ENCODE peak calls at places on chromosomes 4 and X, in seven cellular contexts. One of them, this sample, is unnamed.

GRCh38 chrX:776529-777230 is 146.1 kb downstream of the SHOX start:
- DNase-seq in GM13976: no peak
- DNase-seq in fibroblast of the aortic adventitia: no peak
- DNase-seq in HFFc6: no peak
- DNase-seq in CD4-positive, alpha-beta T cell: no peak
- DNase-seq in fibroblast of lung: no peak
- DNase-seq in AG04449: no peak
- DNase-seq in this sample: no peak

GRCh38 chr4:112029642-112030235 is 115.5 kb upstream of the FAM241A start:
- DNase-seq in GM13976: no peak
- DNase-seq in fibroblast of the aortic adventitia: no peak
- DNase-seq in HFFc6: no peak
- DNase-seq in CD4-positive, alpha-beta T cell: no peak
- DNase-seq in fibroblast of lung: no peak
- DNase-seq in AG04449: no peak
- DNase-seq in this sample: no peak

GRCh38 chrX:70433848-70434351 is 10.7 kb upstream of the DLG3 start:
- DNase-seq in GM13976: peak; percentile 84
- DNase-seq in fibroblast of the aortic adventitia: peak; percentile 37
- DNase-seq in HFFc6: peak; percentile 27
- DNase-seq in CD4-positive, alpha-beta T cell: peak; percentile 76
- DNase-seq in fibroblast of lung: peak; percentile 34
- DNase-seq in AG04449: no peak
- DNase-seq in this sample: peak; percentile 83

GRCh38 chr4:14289708-14290107 is 662.2 kb upstream of the BOD1L1 start:
- DNase-seq in GM13976: no peak
- DNase-seq in fibroblast of the aortic adventitia: peak; percentile 47
- DNase-seq in HFFc6: no peak
- DNase-seq in CD4-positive, alpha-beta T cell: no peak
- DNase-seq in fibroblast of lung: peak; percentile 63
- DNase-seq in AG04449: no peak
- DNase-seq in this sample: no peak

GRCh38 chr4:6595897-6596537 is 21.0 kb downstream of the MAN2B2 start:
- DNase-seq in GM13976: no peak
- DNase-seq in fibroblast of the aortic adventitia: no peak
- DNase-seq in HFFc6: no peak
- DNase-seq in CD4-positive, alpha-beta T cell: no peak
- DNase-seq in fibroblast of lung: no peak
- DNase-seq in AG04449: no peak
- DNase-seq in this sample: peak; percentile 29

GRCh38 chr4:169089004-169089403 is 78.9 kb upstream of the CBR4 start:
- DNase-seq in GM13976: no peak
- DNase-seq in fibroblast of the aortic adventitia: no peak
- DNase-seq in HFFc6: no peak
- DNase-seq in CD4-positive, alpha-beta T cell: no peak
- DNase-seq in fibroblast of lung: no peak
- DNase-seq in AG04449: no peak
- DNase-seq in this sample: no peak

GRCh38 chr4:8639777-8640720 is 47.5 kb downstream of the CPZ start:
- DNase-seq in GM13976: no peak
- DNase-seq in fibroblast of the aortic adventitia: no peak
- DNase-seq in HFFc6: no peak
- DNase-seq in CD4-positive, alpha-beta T cell: peak; percentile 21
- DNase-seq in fibroblast of lung: no peak
- DNase-seq in AG04449: no peak
- DNase-seq in this sample: no peak

GRCh38 chrX:103510031-103510430 is 9.3 kb downstream of the RAB40A start:
- DNase-seq in GM13976: no peak
- DNase-seq in fibroblast of the aortic adventitia: no peak
- DNase-seq in HFFc6: no peak
- DNase-seq in CD4-positive, alpha-beta T cell: no peak
- DNase-seq in fibroblast of lung: no peak
- DNase-seq in AG04449: no peak
- DNase-seq in this sample: no peak

GRCh38 chr4:99473131-99473530 is 37.7 kb upstream of the C4orf17 start:
- DNase-seq in GM13976: no peak
- DNase-seq in fibroblast of the aortic adventitia: peak; percentile 43
- DNase-seq in HFFc6: peak; percentile 16
- DNase-seq in CD4-positive, alpha-beta T cell: no peak
- DNase-seq in fibroblast of lung: peak; percentile 54
- DNase-seq in AG04449: no peak
- DNase-seq in this sample: no peak

GRCh38 chr4:64857198-64857597 is 447.9 kb upstream of the TECRL start:
- DNase-seq in GM13976: no peak
- DNase-seq in fibroblast of the aortic adventitia: no peak
- DNase-seq in HFFc6: no peak
- DNase-seq in CD4-positive, alpha-beta T cell: no peak
- DNase-seq in fibroblast of lung: peak; percentile 59
- DNase-seq in AG04449: no peak
- DNase-seq in this sample: no peak

GRCh38 chrX:68183612-68184214 is 249.6 kb downstream of the OPHN1 start:
- DNase-seq in GM13976: no peak
- DNase-seq in fibroblast of the aortic adventitia: peak; percentile 43
- DNase-seq in HFFc6: no peak
- DNase-seq in CD4-positive, alpha-beta T cell: no peak
- DNase-seq in fibroblast of lung: peak; percentile 24
- DNase-seq in AG04449: no peak
- DNase-seq in this sample: no peak
- TF ChIP-seq CTCF in GM13976: peak; percentile 10
- TF ChIP-seq CTCF in fibroblast of the aortic adventitia: peak; percentile 68
- TF ChIP-seq CTCF in HFFc6: peak; percentile 75
- TF ChIP-seq CTCF in CD4-positive, alpha-beta T cell: no peak
- TF ChIP-seq CTCF in fibroblast of lung: peak; percentile 48
- TF ChIP-seq CTCF in AG04449: peak; percentile 37
- TF ChIP-seq CTCF in this sample: peak; percentile 21

DNA sequence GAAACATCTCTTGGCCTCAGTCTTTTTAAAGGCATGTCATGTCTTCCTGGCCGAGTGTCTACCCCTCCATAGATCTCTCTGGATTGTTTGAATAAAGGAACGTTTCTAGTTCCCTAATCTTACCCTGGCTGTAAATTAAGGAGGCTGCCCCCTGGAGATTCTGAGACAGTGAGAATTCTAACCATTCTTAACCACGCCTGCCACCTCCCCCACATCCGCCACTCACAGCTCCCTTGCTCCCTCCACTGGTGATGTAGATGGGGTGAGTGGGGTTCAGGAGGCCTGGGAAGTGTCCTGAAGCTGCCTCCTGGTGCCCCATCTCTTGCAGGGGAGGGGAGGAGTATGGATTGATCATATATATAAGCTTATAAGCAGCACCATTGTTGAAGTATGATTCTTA is 48.0 kb upstream of the TRIM2 start:
- DNase-seq in GM13976: no peak
- DNase-seq in fibroblast of the aortic adventitia: no peak
- DNase-seq in HFFc6: no peak
- DNase-seq in CD4-positive, alpha-beta T cell: no peak
- DNase-seq in fibroblast of lung: peak; percentile 5
- DNase-seq in AG04449: no peak
- DNase-seq in this sample: peak; percentile 62
- TF ChIP-seq CTCF in GM13976: no peak
- TF ChIP-seq CTCF in fibroblast of the aortic adventitia: no peak
- TF ChIP-seq CTCF in HFFc6: peak; percentile 23
- TF ChIP-seq CTCF in CD4-positive, alpha-beta T cell: peak; percentile 45
- TF ChIP-seq CTCF in fibroblast of lung: no peak
- TF ChIP-seq CTCF in AG04449: peak; percentile 18
- TF ChIP-seq CTCF in this sample: peak; percentile 43

GRCh38 chrX:29941292-29941691 is 274.1 kb upstream of the MAGEB2 start:
- DNase-seq in GM13976: no peak
- DNase-seq in fibroblast of the aortic adventitia: peak; percentile 5
- DNase-seq in HFFc6: no peak
- DNase-seq in CD4-positive, alpha-beta T cell: no peak
- DNase-seq in fibroblast of lung: peak; percentile 29
- DNase-seq in AG04449: no peak
- DNase-seq in this sample: no peak

GRCh38 chrX:29935455-29935854 is 279.9 kb upstream of the MAGEB2 start:
- DNase-seq in GM13976: no peak
- DNase-seq in fibroblast of the aortic adventitia: no peak
- DNase-seq in HFFc6: no peak
- DNase-seq in CD4-positive, alpha-beta T cell: no peak
- DNase-seq in fibroblast of lung: no peak
- DNase-seq in AG04449: no peak
- DNase-seq in this sample: no peak

DNA sequence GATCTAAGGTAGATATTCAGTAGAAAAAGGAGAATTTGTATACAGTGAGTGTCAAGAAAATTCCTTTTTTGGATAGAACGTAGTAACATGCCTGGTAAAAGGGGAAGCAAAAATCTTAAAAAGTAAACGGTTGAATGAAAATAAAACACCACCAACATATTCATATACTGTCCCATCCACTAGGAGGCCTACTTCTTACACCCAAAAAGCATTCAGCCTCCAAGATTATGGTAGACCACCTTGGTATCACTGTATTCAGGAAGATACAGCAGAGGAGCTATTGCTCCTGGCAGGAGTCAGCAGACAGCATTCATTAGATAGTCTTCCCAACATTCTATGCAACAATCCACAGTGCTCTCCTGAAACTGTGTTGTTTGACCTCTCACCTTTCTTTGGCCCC is 274.6 kb upstream of the MAGEB2 start:
- DNase-seq in GM13976: no peak
- DNase-seq in fibroblast of the aortic adventitia: no peak
- DNase-seq in HFFc6: no peak
- DNase-seq in CD4-positive, alpha-beta T cell: no peak
- DNase-seq in fibroblast of lung: no peak
- DNase-seq in AG04449: no peak
- DNase-seq in this sample: no peak
- TF ChIP-seq CTCF in GM13976: no peak
- TF ChIP-seq CTCF in fibroblast of the aortic adventitia: no peak
- TF ChIP-seq CTCF in HFFc6: no peak
- TF ChIP-seq CTCF in CD4-positive, alpha-beta T cell: no peak
- TF ChIP-seq CTCF in fibroblast of lung: no peak
- TF ChIP-seq CTCF in AG04449: no peak
- TF ChIP-seq CTCF in this sample: no peak

GRCh38 chrX:104641176-104641575 is 75.2 kb downstream of the IL1RAPL2 start:
- DNase-seq in GM13976: no peak
- DNase-seq in fibroblast of the aortic adventitia: no peak
- DNase-seq in HFFc6: no peak
- DNase-seq in CD4-positive, alpha-beta T cell: no peak
- DNase-seq in fibroblast of lung: no peak
- DNase-seq in AG04449: no peak
- DNase-seq in this sample: no peak
- TF ChIP-seq CTCF in GM13976: no peak
- TF ChIP-seq CTCF in fibroblast of the aortic adventitia: no peak
- TF ChIP-seq CTCF in HFFc6: no peak
- TF ChIP-seq CTCF in CD4-positive, alpha-beta T cell: no peak
- TF ChIP-seq CTCF in fibroblast of lung: no peak
- TF ChIP-seq CTCF in AG04449: no peak
- TF ChIP-seq CTCF in this sample: no peak

GRCh38 chrX:153642655-153643430 is 4.2 kb upstream of the DUSP9 start:
- DNase-seq in GM13976: no peak
- DNase-seq in fibroblast of the aortic adventitia: no peak
- DNase-seq in HFFc6: no peak
- DNase-seq in CD4-positive, alpha-beta T cell: no peak
- DNase-seq in fibroblast of lung: no peak
- DNase-seq in AG04449: no peak
- DNase-seq in this sample: no peak

GRCh38 chrX:153643431-153644351 is 3.3 kb upstream of the DUSP9 start:
- DNase-seq in GM13976: peak; percentile 66
- DNase-seq in fibroblast of the aortic adventitia: no peak
- DNase-seq in HFFc6: no peak
- DNase-seq in CD4-positive, alpha-beta T cell: no peak
- DNase-seq in fibroblast of lung: no peak
- DNase-seq in AG04449: no peak
- DNase-seq in this sample: no peak

GRCh38 chrX:153645151-153645550 is 1.9 kb upstream of the DUSP9 start:
- DNase-seq in GM13976: no peak
- DNase-seq in fibroblast of the aortic adventitia: no peak
- DNase-seq in HFFc6: no peak
- DNase-seq in CD4-positive, alpha-beta T cell: no peak
- DNase-seq in fibroblast of lung: no peak
- DNase-seq in AG04449: no peak
- DNase-seq in this sample: no peak

GRCh38 chrX:153645921-153646481 is 1.0 kb upstream of the DUSP9 start:
- DNase-seq in GM13976: no peak
- DNase-seq in fibroblast of the aortic adventitia: no peak
- DNase-seq in HFFc6: no peak
- DNase-seq in CD4-positive, alpha-beta T cell: no peak
- DNase-seq in fibroblast of lung: no peak
- DNase-seq in AG04449: no peak
- DNase-seq in this sample: no peak

DNA sequence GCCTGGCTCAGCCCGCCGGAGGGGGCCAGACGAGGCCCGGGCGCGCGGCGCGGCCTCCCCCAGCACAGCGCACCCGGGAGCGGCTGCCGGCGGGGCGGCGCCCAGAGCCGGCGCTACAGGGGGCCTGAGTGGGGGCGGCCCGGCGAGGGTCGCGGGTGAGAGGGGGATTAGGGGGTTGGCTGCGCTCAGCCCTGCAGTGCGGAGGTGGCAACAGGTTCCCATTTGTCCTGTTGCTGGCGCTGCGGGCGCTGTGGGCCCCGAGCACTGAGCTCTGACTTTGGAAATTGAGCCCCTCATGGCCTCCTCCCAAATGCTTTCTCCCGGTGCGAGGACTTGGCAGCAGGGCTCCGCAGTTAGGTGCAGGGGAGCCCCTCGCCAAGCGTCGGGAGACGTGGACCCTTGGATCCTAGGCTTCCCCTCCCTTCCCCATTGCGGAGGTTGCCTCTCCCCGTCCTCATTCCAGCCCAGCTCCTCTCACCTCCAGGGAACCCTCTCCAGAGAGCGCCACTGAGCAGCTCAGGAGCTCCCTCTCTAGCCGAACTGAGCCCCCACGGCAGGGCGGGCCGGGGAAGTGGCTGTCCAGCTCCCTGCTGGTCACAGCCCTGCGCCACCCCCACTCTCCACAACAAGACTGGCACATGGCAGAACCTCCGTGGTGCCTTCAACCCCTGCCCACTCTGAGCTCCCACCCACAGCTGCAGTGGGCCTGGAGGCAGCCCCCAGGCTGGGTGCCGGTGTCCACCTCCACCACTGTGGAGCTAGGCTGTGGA is 2.5 kb upstream of the DUSP9 start:
- DNase-seq in GM13976: no peak
- DNase-seq in fibroblast of the aortic adventitia: no peak
- DNase-seq in HFFc6: no peak
- DNase-seq in CD4-positive, alpha-beta T cell: no peak
- DNase-seq in fibroblast of lung: no peak
- DNase-seq in AG04449: no peak
- DNase-seq in this sample: no peak
- TF ChIP-seq CTCF in GM13976: no peak
- TF ChIP-seq CTCF in fibroblast of the aortic adventitia: no peak
- TF ChIP-seq CTCF in HFFc6: no peak
- TF ChIP-seq CTCF in CD4-positive, alpha-beta T cell: no peak
- TF ChIP-seq CTCF in fibroblast of lung: no peak
- TF ChIP-seq CTCF in AG04449: no peak
- TF ChIP-seq CTCF in this sample: no peak

GRCh38 chr4:172155838-172156345 is 342.7 kb downstream of the GALNTL6 start:
- DNase-seq in GM13976: no peak
- DNase-seq in fibroblast of the aortic adventitia: no peak
- DNase-seq in HFFc6: no peak
- DNase-seq in CD4-positive, alpha-beta T cell: no peak
- DNase-seq in fibroblast of lung: no peak
- DNase-seq in AG04449: no peak
- DNase-seq in this sample: no peak
- TF ChIP-seq CTCF in GM13976: no peak
- TF ChIP-seq CTCF in fibroblast of the aortic adventitia: no peak
- TF ChIP-seq CTCF in HFFc6: no peak
- TF ChIP-seq CTCF in CD4-positive, alpha-beta T cell: no peak
- TF ChIP-seq CTCF in fibroblast of lung: no peak
- TF ChIP-seq CTCF in AG04449: no peak
- TF ChIP-seq CTCF in this sample: no peak

GRCh38 chrX:115018040-115018647 is 728 bp upstream of the IL13RA2 start:
- DNase-seq in GM13976: no peak
- DNase-seq in fibroblast of the aortic adventitia: peak; percentile 26
- DNase-seq in HFFc6: no peak
- DNase-seq in CD4-positive, alpha-beta T cell: no peak
- DNase-seq in fibroblast of lung: no peak
- DNase-seq in AG04449: no peak
- DNase-seq in this sample: peak; percentile 4
- TF ChIP-seq CTCF in GM13976: no peak
- TF ChIP-seq CTCF in fibroblast of the aortic adventitia: no peak
- TF ChIP-seq CTCF in HFFc6: peak; percentile 79
- TF ChIP-seq CTCF in CD4-positive, alpha-beta T cell: no peak
- TF ChIP-seq CTCF in fibroblast of lung: peak; percentile 6
- TF ChIP-seq CTCF in AG04449: no peak
- TF ChIP-seq CTCF in this sample: peak; percentile 16

This sample was measured in activated CD8-positive, alpha-beta T cell treated with anti-CD3 and anti-CD28 coated beads for 36 hours.